ENCODE peak calls at places on chromosomes 7 and 10, in nine cellular contexts. M is Peyer's patch; N is ELR; D is NCI-H1436; X is effector memory CD4-positive, alpha-beta T cell; F is NCI-H2171; P is CD4-positive, CD25-positive, alpha-beta regulatory T cell; C is T follicular helper cell; A is stimulated activated CD4-positive, alpha-beta T cell treated with anti-CD3 and anti-CD28 coated beads, Interleukin-2, amount 100 ng/mL, for 4 hours. J is an unnamed sample.

GRCh38 chr7:36262286-36262685 is 109.2 kb downstream of the EEPD1 start:
- DNase-seq in M (no peak), F (no peak), P (no peak), C (no peak), N (no peak), X (no peak), D (no peak), A (no peak), J (no peak)

GRCh38 chr7:145643981-145644380 is 472.6 kb upstream of the CNTNAP2 start:
- DNase-seq in C (no peak), P (no peak), F (no peak), X (no peak), A (no peak), M (no peak), N (no peak), D (no peak), J (no peak)

GRCh38 chr7:821688-822087 is 10.6 kb upstream of the SUN1 start:
- DNase-seq in A (no peak), C (no peak), M (no peak), P (no peak), F (no peak), N (no peak), D (no peak), X (no peak), J (no peak)

GRCh38 chr10:120949511-120950102 is 98.4 kb downstream of the WDR11 start:
- DNase-seq in M (no peak), D (no peak), X (no peak), A (no peak), N (no peak), P (no peak), C (no peak), F (no peak), J (no peak)

GRCh38 chr7:31955641-31956040 is 114.6 kb downstream of the PDE1C start:
- DNase-seq in F (no peak), X (no peak), N (no peak), A (no peak), P (no peak), M (peak; percentile 78), D (no peak), C (no peak), J (no peak)

GRCh38 chr10:14585287-14586193 is 189.2 kb downstream of the FAM107B start:
- DNase-seq in F (no peak), P (no peak), C (no peak), A (no peak), N (peak; percentile 35), D (no peak), M (no peak), X (no peak), J (no peak)

GRCh38 chr7:151876899-151877777 is at the start of gene PRKAG2:
- DNase-seq in F (peak; percentile 69), N (peak; percentile 23), X (peak; percentile 59), M (peak; percentile 84), D (peak; percentile 15), A (peak; percentile 79), C (peak; percentile 60), P (peak; percentile 69), J (peak; percentile 85)

GRCh38 chr10:26468691-26469090 is 30.6 kb downstream of the APBB1IP start:
- DNase-seq in F (no peak), C (peak; percentile 45), M (peak; percentile 78), D (no peak), X (peak; percentile 29), N (peak; percentile 28), P (peak; percentile 45), A (no peak), J (peak; percentile 71)

GRCh38 chr7:897771-898376 is 21.5 kb downstream of the GET4 start:
- DNase-seq in M (no peak), A (no peak), F (no peak), X (no peak), C (no peak), P (no peak), D (no peak), N (no peak), J (no peak)

GRCh38 chr7:98568891-98569290 is 48.2 kb upstream of the NPTX2 start:
- DNase-seq in N (no peak), F (no peak), X (no peak), M (no peak), C (no peak), D (no peak), A (no peak), P (no peak), J (no peak)

GRCh38 chr10:60615551-60615950 is 162.7 kb upstream of the CDK1 start:
- DNase-seq in A (no peak), X (no peak), M (no peak), D (no peak), P (no peak), N (no peak), C (no peak), F (no peak), J (no peak)

J was measured in activated CD8-positive, alpha-beta T cell treated with anti-CD3 and anti-CD28 coated beads for 36 hours.